ENCODE peak calls at places on chromosomes 13 and 19, in ten cellular contexts. D, B, F, O, Q, G, U, H, E and M are unnamed samples.

GRCh38 chr13:21999666-22000065 is 328.8 kb downstream of the FGF9 start:
- DNase-seq in D (no peak), B (no peak), F (no peak), O (no peak), Q (no peak), G (no peak), U (no peak), H (no peak), E (no peak), M (no peak)

GRCh38 chr19:34049944-34050343 is 122.4 kb upstream of the LSM14A start:
- DNase-seq in D (no peak), B (no peak), F (no peak), O (no peak), Q (no peak), G (no peak), U (no peak), H (no peak), E (no peak), M (no peak)

GRCh38 chr19:47310819-47311218 is 1.2 kb downstream of the C5AR1 start:
- DNase-seq in D (no peak), B (no peak), F (no peak), O (no peak), Q (no peak), G (no peak), U (no peak), H (no peak), E (no peak), M (no peak)

GRCh38 chr19:31500540-31500830 is 151.2 kb upstream of the TSHZ3 start:
- DNase-seq in D (no peak), B (no peak), F (no peak), O (no peak), Q (no peak), G (no peak), U (no peak), H (no peak), E (no peak), M (no peak)

GRCh38 chr19:1267441-1268391 is 1.4 kb upstream of the CIRBP start:
- DNase-seq in D (no peak), B (no peak), F (no peak), O (no peak), Q (peak), G (no peak), U (no peak), H (no peak), E (no peak), M (peak)

GRCh38 chr19:4976412-4977298 is 7.7 kb downstream of the KDM4B start:
- DNase-seq in D (no peak), B (no peak), F (no peak), O (no peak), Q (peak), G (peak), U (peak), H (no peak), E (no peak), M (no peak)

GRCh38 chr19:47615714-47616113 is 6.8 kb downstream of the BICRA start:
- DNase-seq in D (peak), B (no peak), F (no peak), O (no peak), Q (no peak), G (no peak), U (no peak), H (no peak), E (no peak), M (no peak)

GRCh38 chr19:19342086-19343015 is 21.7 kb downstream of the MAU2 start:
- DNase-seq in D (no peak), B (peak), F (no peak), O (peak), Q (no peak), G (no peak), U (peak), H (no peak), E (peak), M (no peak)

GRCh38 chr13:39875583-39875982 is 220.1 kb downstream of the COG6 start:
- DNase-seq in D (no peak), B (no peak), F (no peak), O (no peak), Q (no peak), G (no peak), U (no peak), H (no peak), E (no peak), M (no peak)

GRCh38 chr13:49649244-49649962 is 21.1 kb downstream of the ARL11 start:
- DNase-seq in D (no peak), B (no peak), F (no peak), O (no peak), Q (no peak), G (peak), U (no peak), H (no peak), E (peak), M (no peak)

GRCh38 chr19:16585808-16586476 is 13.7 kb upstream of the SLC35E1 start:
- DNase-seq in D (no peak), B (no peak), F (no peak), O (no peak), Q (no peak), G (no peak), U (no peak), H (no peak), E (no peak), M (no peak)

GRCh38 chr13:32528358-32528757 is 10.2 kb downstream of the N4BP2L2 start:
- DNase-seq in D (no peak), B (no peak), F (no peak), O (no peak), Q (no peak), G (peak), U (no peak), H (no peak), E (no peak), M (no peak)

GRCh38 chr19:42021185-42021584 is 27.2 kb upstream of the ATP1A3 start:
- DNase-seq in D (no peak), B (no peak), F (no peak), O (no peak), Q (no peak), G (no peak), U (no peak), H (no peak), E (no peak), M (no peak)

GRCh38 chr13:19561585-19561984 is 253 bp upstream of the TPTE2 start:
- DNase-seq in D (no peak), B (no peak), F (no peak), O (no peak), Q (no peak), G (no peak), U (no peak), H (no peak), E (no peak), M (no peak)

GRCh38 chr19:2081873-2082810 is 14.0 kb downstream of the MOB3A start:
- DNase-seq in D (no peak), B (no peak), F (no peak), O (no peak), Q (no peak), G (no peak), U (no peak), H (peak), E (no peak), M (no peak)

GRCh38 chr19:6100284-6100915 is 9.9 kb downstream of the RFX2 start:
- DNase-seq in D (no peak), B (no peak), F (no peak), O (no peak), Q (no peak), G (no peak), U (no peak), H (no peak), E (no peak), M (peak)

GRCh38 chr19:8085606-8086464 is 33.3 kb downstream of the CCL25 start:
- DNase-seq in D (no peak), B (peak), F (no peak), O (peak), Q (no peak), G (no peak), U (no peak), H (no peak), E (no peak), M (no peak)

GRCh38 chr13:51825165-51825592 is 19.8 kb downstream of the TMEM272 start:
- DNase-seq in D (no peak), B (no peak), F (no peak), O (no peak), Q (no peak), G (no peak), U (no peak), H (peak), E (no peak), M (no peak)

GRCh38 chr13:46359731-46360130 is 27.3 kb downstream of the RUBCNL start:
- DNase-seq in D (no peak), B (no peak), F (no peak), O (no peak), Q (no peak), G (no peak), U (no peak), H (no peak), E (no peak), M (no peak)

GRCh38 chr13:98838776-98839175 is 86.3 kb upstream of the SLC15A1 start:
- DNase-seq in D (no peak), B (no peak), F (no peak), O (no peak), Q (no peak), G (no peak), U (no peak), H (no peak), E (no peak), M (no peak)

GRCh38 chr13:26742691-26743358 is 17.8 kb downstream of the GPR12 start:
- DNase-seq in D (no peak), B (no peak), F (no peak), O (no peak), Q (no peak), G (no peak), U (peak), H (no peak), E (no peak), M (no peak)

GRCh38 chr19:4278460-4278901 is 585 bp upstream of the SHD start:
- DNase-seq in D (no peak), B (no peak), F (no peak), O (no peak), Q (no peak), G (peak), U (no peak), H (no peak), E (no peak), M (no peak)

GRCh38 chr19:44685877-44686276 is 13.1 kb upstream of the CEACAM16 start:
- DNase-seq in D (no peak), B (no peak), F (no peak), O (no peak), Q (no peak), G (no peak), U (no peak), H (no peak), E (no peak), M (no peak)

GRCh38 chr19:57192064-57192395 is 730 bp downstream of the ZNF264 start:
- DNase-seq in D (no peak), B (no peak), F (no peak), O (no peak), Q (no peak), G (no peak), U (no peak), H (no peak), E (peak), M (no peak)

GRCh38 chr13:112587767-112588489 is at the start of gene TUBGCP3:
- DNase-seq in D (peak), B (peak), F (peak), O (peak), Q (peak), G (peak), U (peak), H (peak), E (peak), M (peak)

GRCh38 chr19:40771101-40771539 is 4.2 kb upstream of the MIA start:
- DNase-seq in D (no peak), B (no peak), F (no peak), O (no peak), Q (no peak), G (no peak), U (no peak), H (peak), E (no peak), M (no peak)

GRCh38 chr19:14023404-14024235 is 4.3 kb upstream of the RLN3 start:
- DNase-seq in D (no peak), B (peak), F (no peak), O (peak), Q (no peak), G (no peak), U (peak), H (no peak), E (no peak), M (no peak)

GRCh38 chr13:23609414-23610186 is 39.4 kb downstream of the TNFRSF19 start:
- DNase-seq in D (no peak), B (no peak), F (no peak), O (no peak), Q (no peak), G (peak), U (no peak), H (no peak), E (no peak), M (no peak)

GRCh38 chr19:19459707-19460251 is 54.3 kb downstream of the GATAD2A start:
- DNase-seq in D (no peak), B (no peak), F (no peak), O (peak), Q (no peak), G (peak), U (no peak), H (peak), E (no peak), M (peak)

GRCh38 chr19:662207-662961 is 630 bp downstream of the RNF126 start:
- DNase-seq in D (no peak), B (peak), F (peak), O (no peak), Q (peak), G (no peak), U (peak), H (peak), E (no peak), M (peak)

GRCh38 chr13:52738719-52739467 is 727 bp downstream of the CNMD start:
- DNase-seq in D (no peak), B (peak), F (no peak), O (no peak), Q (no peak), G (no peak), U (peak), H (no peak), E (no peak), M (peak)

GRCh38 chr19:13297023-13297422 is 146.8 kb downstream of the IER2 start:
- DNase-seq in D (no peak), B (no peak), F (no peak), O (no peak), Q (no peak), G (no peak), U (no peak), H (no peak), E (no peak), M (no peak)

GRCh38 chr19:14142262-14143190 is 6.1 kb upstream of the ASF1B start:
- DNase-seq in D (no peak), B (no peak), F (no peak), O (no peak), Q (no peak), G (no peak), U (no peak), H (no peak), E (no peak), M (no peak)

GRCh38 chr13:42970824-42971669 is 21.0 kb downstream of the EPSTI1 start:
- DNase-seq in D (no peak), B (no peak), F (no peak), O (peak), Q (no peak), G (no peak), U (peak), H (peak), E (peak), M (peak)